ENCODE peak calls at places on chromosomes 16 and 17, in nine cellular contexts. G is astrocyte of the spinal cord, U is neural progenitor cell, P is colonic mucosa, L is fibroblast of mammary gland, B is cardiac muscle cell, K is retinal pigment epithelial cell, O is fibroblast of lung, S is adipocyte. N is an unnamed sample.

GRCh38 chr16:22353188-22353919 is 21.1 kb downstream of the CDR2 start:
- DNase-seq in G (peak), O (peak), B (peak), L (peak), K (no peak), P (peak), U (no peak), S (peak), N (peak)

GRCh38 chr16:49348408-49349176 is 25.0 kb upstream of the C16orf78 start:
- DNase-seq in O (no peak), P (no peak), L (no peak), K (no peak), U (no peak), G (no peak), B (no peak), S (no peak), N (no peak)

GRCh38 chr17:41625602-41626001 is 1.2 kb upstream of the KRT17 start:
- DNase-seq in P (no peak), L (no peak), O (no peak), G (peak), B (peak), U (no peak), S (no peak), K (no peak), N (no peak)

GRCh38 chr17:77728871-77729270 is 229.6 kb upstream of the TNRC6C start:
- DNase-seq in S (no peak), G (no peak), P (peak), L (no peak), U (no peak), K (no peak), B (no peak), O (no peak), N (no peak)

GRCh38 chr16:19139436-19140091 is 25.8 kb downstream of the ITPRIPL2 start:
- DNase-seq in K (no peak), S (no peak), P (no peak), B (no peak), O (no peak), L (no peak), G (no peak), U (no peak), N (no peak)

GRCh38 chr16:15948532-15949209 is 745 bp upstream of the ABCC1 start:
- DNase-seq in B (no peak), S (no peak), U (no peak), P (no peak), G (no peak), O (no peak), K (no peak), L (no peak), N (no peak)

GRCh38 chr17:57557363-57557762 is 187.7 kb downstream of the CCDC182 start:
- DNase-seq in G (no peak), K (no peak), B (no peak), P (no peak), O (no peak), S (no peak), U (no peak), L (no peak), N (no peak)

GRCh38 chr17:55680983-55681382 is 41.7 kb downstream of the TMEM100 start:
- DNase-seq in L (no peak), K (no peak), U (no peak), G (no peak), O (no peak), B (no peak), S (no peak), P (no peak), N (no peak)

GRCh38 chr17:47172698-47173565 is 16.2 kb downstream of the CDC27 start:
- DNase-seq in B (peak), S (no peak), G (no peak), K (no peak), P (no peak), U (no peak), L (no peak), O (no peak), N (no peak)

GRCh38 chr16:52773026-52773425 is 226.1 kb upstream of the TOX3 start:
- DNase-seq in S (no peak), L (no peak), K (no peak), B (no peak), O (no peak), U (no peak), P (no peak), G (no peak), N (no peak)

GRCh38 chr17:39701012-39701783 is 1.3 kb downstream of the ERBB2 start:
- DNase-seq in P (peak), G (no peak), O (no peak), S (no peak), U (peak), L (no peak), K (no peak), B (no peak), N (no peak)

GRCh38 chr17:59762022-59762825 is 54.8 kb downstream of the VMP1 start:
- DNase-seq in G (peak), P (no peak), K (no peak), B (peak), S (peak), O (peak), L (peak), U (no peak), N (no peak)

GRCh38 chr17:39970157-39970692 is 7.4 kb downstream of the GSDMA start:
- DNase-seq in B (no peak), L (no peak), O (no peak), U (no peak), G (no peak), P (peak), K (no peak), S (no peak), N (no peak)

GRCh38 chr17:28370035-28370743 is at the start of gene VTN:
- DNase-seq in U (peak), S (peak), G (no peak), O (peak), B (peak), L (no peak), K (peak), P (no peak), N (peak)

GRCh38 chr17:40176409-40177110 is 710 bp upstream of the RAPGEFL1 start:
- DNase-seq in G (no peak), S (no peak), K (no peak), O (no peak), P (peak), L (no peak), B (no peak), U (no peak), N (no peak)

GRCh38 chr16:77986021-77986420 is 36.3 kb upstream of the CLEC3A start:
- DNase-seq in L (no peak), P (no peak), O (no peak), U (no peak), K (no peak), B (no peak), S (no peak), G (no peak), N (no peak)

GRCh38 chr17:235831-236640 is 54.6 kb upstream of the DOC2B start:
- DNase-seq in O (no peak), P (peak), G (no peak), L (no peak), B (no peak), S (no peak), U (no peak), K (no peak), N (no peak)

GRCh38 chr16:24683250-24683649 is 46.2 kb upstream of the TNRC6A start:
- DNase-seq in G (no peak), O (no peak), S (no peak), P (no peak), B (no peak), U (no peak), K (no peak), L (no peak), N (no peak)

GRCh38 chr16:2974319-2975056 is 5.3 kb downstream of the PAQR4 start:
- DNase-seq in K (no peak), U (no peak), B (no peak), G (no peak), P (no peak), O (no peak), S (no peak), L (no peak), N (no peak)

GRCh38 chr16:14505846-14506245 is 124.2 kb downstream of the PARN start:
- DNase-seq in S (no peak), G (peak), O (peak), L (peak), B (peak), U (no peak), P (no peak), K (no peak), N (no peak)

GRCh38 chr17:320809-321385 is 31.7 kb downstream of the RPH3AL start:
- DNase-seq in O (no peak), L (no peak), B (peak), S (no peak), K (no peak), P (no peak), U (peak), G (no peak), N (no peak)

GRCh38 chr17:64741924-64742670 is 80.0 kb upstream of the SMURF2 start:
- DNase-seq in K (no peak), B (peak), U (no peak), G (peak), P (no peak), S (peak), O (peak), L (peak), N (peak)

GRCh38 chr16:5633845-5634440 is 536.3 kb upstream of the EEF2KMT start:
- DNase-seq in S (peak), P (no peak), B (peak), K (no peak), U (peak), L (peak), G (peak), O (peak), N (no peak)

GRCh38 chr16:47488051-47488450 is 26.9 kb downstream of the PHKB start:
- DNase-seq in G (no peak), U (no peak), B (no peak), K (no peak), S (no peak), L (no peak), O (no peak), P (no peak), N (no peak)

GRCh38 chr16:727291-727977 is 528 bp downstream of the HAGHL start:
- DNase-seq in B (no peak), U (peak), K (no peak), L (no peak), P (peak), S (peak), G (no peak), O (no peak), N (no peak)

GRCh38 chr16:66387817-66388332 is 21.4 kb downstream of the CDH5 start:
- DNase-seq in B (no peak), U (no peak), G (no peak), S (no peak), K (no peak), L (no peak), P (no peak), O (no peak), N (no peak)

GRCh38 chr16:67170948-67171649 is 761 bp downstream of the NOL3 start:
- DNase-seq in O (peak), S (peak), G (no peak), P (peak), U (no peak), K (no peak), B (no peak), L (peak), N (no peak)

GRCh38 chr16:8998114-8998513 is 34.4 kb upstream of the USP7 start:
- DNase-seq in P (no peak), K (peak), O (peak), B (peak), U (no peak), L (peak), S (peak), G (peak), N (peak)

GRCh38 chr16:22352726-22353125 is 21.7 kb downstream of the CDR2 start:
- DNase-seq in B (no peak), G (no peak), P (no peak), K (no peak), S (no peak), U (no peak), O (no peak), L (no peak), N (no peak)

GRCh38 chr16:56824335-56824734 is 40.7 kb upstream of the SLC12A3 start:
- DNase-seq in P (peak), K (no peak), L (peak), B (no peak), G (peak), U (peak), S (no peak), O (no peak), N (peak)

GRCh38 chr17:80265205-80266068 is 4.8 kb downstream of the RNF213 start:
- DNase-seq in U (no peak), O (no peak), G (no peak), K (no peak), L (peak), P (no peak), S (no peak), B (no peak), N (no peak)

GRCh38 chr17:77382356-77382911 is 241.7 kb downstream of the SEC14L1 start:
- DNase-seq in O (peak), P (no peak), K (no peak), L (no peak), S (no peak), B (no peak), G (no peak), U (peak), N (no peak)

GRCh38 chr16:53142823-53143568 is 88.2 kb downstream of the CHD9 start:
- DNase-seq in K (no peak), U (no peak), P (no peak), S (no peak), G (no peak), B (no peak), L (peak), O (no peak), N (no peak)

GRCh38 chr16:88374736-88375135 is 8.0 kb upstream of the ZNF469 start:
- DNase-seq in K (no peak), S (no peak), U (no peak), G (no peak), L (no peak), B (no peak), O (no peak), P (no peak), N (no peak)

GRCh38 chr16:15950167-15950854 is 895 bp downstream of the ABCC1 start:
- DNase-seq in O (peak), G (peak), K (peak), P (peak), U (peak), S (peak), L (peak), B (peak), N (peak)

GRCh38 chr17:21505819-21506815 is 130.0 kb downstream of the KCNJ12 start:
- DNase-seq in S (no peak), U (no peak), B (no peak), L (no peak), O (no peak), G (no peak), K (no peak), P (no peak), N (no peak)

GRCh38 chr16:89525146-89525913 is 17.1 kb downstream of the SPG7 start:
- DNase-seq in P (no peak), B (no peak), L (no peak), G (no peak), K (no peak), U (no peak), S (no peak), O (no peak), N (no peak)
- H3K4me3 ChIP-seq in P (no peak), B (no peak), L (no peak), G (no peak), K (no peak), U (no peak), S (no peak), O (no peak), N (no peak)

GRCh38 chr16:10387378-10387681 is 1.5 kb downstream of the ATF7IP2 start:
- DNase-seq in U (no peak), O (no peak), P (no peak), L (no peak), S (no peak), B (no peak), G (no peak), K (no peak), N (no peak)
- H3K4me3 ChIP-seq in U (peak), O (no peak), P (no peak), L (no peak), S (peak), B (peak), G (peak), K (peak), N (peak)

GRCh38 chr17:32445976-32446375 is 1.7 kb downstream of the PSMD11 start:
- DNase-seq in L (peak), G (peak), B (peak), K (no peak), P (no peak), O (peak), U (no peak), S (no peak), N (no peak)
- H3K4me3 ChIP-seq in L (peak), G (peak), B (peak), K (peak), P (peak), O (peak), U (peak), S (peak), N (peak)

GRCh38 chr17:48606892-48607241 is 2.1 kb upstream of the HOXB6 start:
- DNase-seq in B (no peak), P (no peak), L (no peak), K (no peak), O (no peak), U (no peak), S (no peak), G (no peak), N (no peak)
- H3K4me3 ChIP-seq in B (no peak), P (no peak), L (no peak), K (no peak), O (no peak), U (no peak), S (no peak), G (peak), N (no peak)

DNA sequence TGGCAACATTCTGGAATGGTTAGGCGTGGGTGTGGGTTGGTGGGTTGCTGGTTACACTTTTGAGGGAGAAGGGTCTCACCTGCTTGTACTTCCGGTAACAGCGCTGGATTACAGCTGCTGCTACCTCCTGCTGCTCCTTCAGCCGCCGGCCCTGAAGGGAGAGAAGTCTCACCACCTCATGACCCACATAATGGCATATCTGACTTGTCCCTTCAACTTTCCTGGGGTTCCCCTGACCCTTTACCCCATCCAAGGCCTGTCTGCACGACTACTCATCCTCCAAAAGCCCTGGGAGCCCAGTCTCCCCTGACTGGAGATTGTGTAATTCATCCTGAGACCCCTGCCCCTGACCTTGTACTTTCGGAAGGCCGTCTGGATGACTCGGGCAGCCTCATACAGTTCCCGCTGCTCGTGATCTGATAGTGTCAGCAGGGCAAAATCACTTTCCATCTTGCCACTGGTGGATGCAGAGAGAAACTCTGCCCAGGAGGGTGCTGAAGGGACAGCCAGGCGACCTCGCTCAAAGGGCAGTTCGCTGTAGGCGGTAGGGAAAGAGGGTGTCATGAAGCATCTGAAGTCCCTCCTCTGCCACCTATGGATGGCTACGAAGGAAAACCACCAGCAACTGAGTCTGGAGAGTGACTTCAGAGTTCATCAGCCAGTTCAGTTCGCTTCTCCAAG is 2.1 kb upstream of the SPAG7 start:
- DNase-seq in S (peak), G (peak), B (peak), P (no peak), K (no peak), O (peak), L (peak), U (no peak), N (no peak)
- H3K4me3 ChIP-seq in S (peak), G (peak), B (no peak), P (no peak), K (peak), O (peak), L (no peak), U (peak), N (peak)

GRCh38 chr17:8639709-8640108 is 9.2 kb upstream of the MYH10 start:
- DNase-seq in L (no peak), K (no peak), O (no peak), B (no peak), G (no peak), P (no peak), S (no peak), U (no peak), N (no peak)

GRCh38 chr17:8647202-8647601 is 16.7 kb upstream of the MYH10 start:
- DNase-seq in L (no peak), K (no peak), B (no peak), S (no peak), U (no peak), O (no peak), P (no peak), G (no peak), N (no peak)

GRCh38 chr17:8644507-8644902 is 14.0 kb upstream of the MYH10 start:
- DNase-seq in S (no peak), K (no peak), B (no peak), U (no peak), P (no peak), G (no peak), O (no peak), L (no peak), N (no peak)

GRCh38 chr17:8649157-8650118 is 18.9 kb upstream of the MYH10 start:
- DNase-seq in O (peak), S (peak), L (peak), G (peak), U (no peak), B (peak), K (no peak), P (no peak), N (peak)

DNA sequence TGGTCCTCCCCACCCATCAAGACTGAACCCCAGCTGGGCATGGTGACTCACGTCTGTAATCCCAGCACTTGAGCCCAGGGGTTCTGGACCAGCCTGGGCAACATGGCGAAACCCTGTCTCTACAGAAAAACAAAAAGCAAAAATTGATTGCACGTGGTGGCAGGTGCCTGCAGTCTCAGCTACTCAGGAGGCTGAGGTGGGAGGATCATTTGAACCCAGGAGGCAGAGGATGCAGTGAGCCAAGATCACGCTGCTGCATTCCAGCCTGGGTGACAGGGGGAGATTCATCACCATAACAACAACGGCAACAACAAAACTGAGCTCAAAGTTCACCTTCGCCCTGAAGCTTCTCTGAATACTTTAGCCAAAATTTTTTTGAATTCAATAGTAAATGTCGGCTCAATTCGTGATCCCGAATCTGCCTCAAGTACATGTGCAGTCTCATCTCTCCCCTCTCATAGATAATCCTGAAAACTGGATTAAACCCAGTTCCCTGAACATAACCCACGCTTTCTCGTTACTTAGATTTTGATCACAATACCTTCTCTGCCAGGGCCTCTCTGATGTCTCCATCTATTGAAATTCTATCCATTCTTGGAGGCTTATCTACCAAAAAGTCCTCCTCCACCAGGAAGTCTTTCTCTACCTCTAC is 13.5 kb upstream of the MYH10 start:
- DNase-seq in S (no peak), L (no peak), B (no peak), K (no peak), U (no peak), P (no peak), O (no peak), G (no peak), N (peak)
- H3K4me3 ChIP-seq in S (no peak), L (no peak), B (no peak), K (no peak), U (no peak), P (no peak), O (no peak), G (no peak), N (no peak)

N was measured in MG63.